ENCODE peak calls at places on chromosome 22, in eight cellular contexts. G is fibroblast of mammary gland, R is Calu3, D is fibroblast of lung, T is BE2C, N is glutamatergic neuron, P is tibial nerve, Q is ascending aorta. A is an unnamed sample.

GRCh38 chr22:28435271-28435825 is 244.3 kb downstream of the TTC28 start:
- DNase-seq in G (no peak), R (peak; percentile 1), D (no peak), T (no peak), N (no peak), P (no peak), Q (no peak), A (no peak)

GRCh38 chr22:23270212-23270733 is 90.0 kb downstream of the BCR start:
- DNase-seq in G (peak; percentile 5), R (no peak), D (peak; percentile 27), T (no peak), N (no peak), P (no peak), Q (no peak), A (no peak)

GRCh38 chr22:41078975-41079374 is 13.4 kb upstream of the EP300 start:
- DNase-seq in G (no peak), R (no peak), D (no peak), T (no peak), N (no peak), P (no peak), Q (peak; percentile 11), A (no peak)

GRCh38 chr22:44549701-44550100 is 51.7 kb upstream of the RTL6 start:
- DNase-seq in G (no peak), R (no peak), D (no peak), T (no peak), N (peak; percentile 49), P (no peak), Q (peak; percentile 33), A (no peak)

GRCh38 chr22:46737976-46738641 is at the start of gene CERK:
- DNase-seq in G (peak; percentile 33), R (peak; percentile 70), D (peak; percentile 76), T (peak; percentile 91), N (peak; percentile 75), P (peak; percentile 41), Q (peak; percentile 90), A (peak; percentile 56)

GRCh38 chr22:49660794-49661781 is 166.6 kb downstream of the BRD1 start:
- DNase-seq in G (no peak), R (no peak), D (no peak), T (no peak), N (no peak), P (no peak), Q (peak; percentile 48), A (no peak)

GRCh38 chr22:20567993-20568417 is 60.6 kb downstream of the MED15 start:
- DNase-seq in G (peak; percentile 76), R (peak; percentile 51), D (peak; percentile 63), T (no peak), N (no peak), P (no peak), Q (no peak), A (no peak)

GRCh38 chr22:37556750-37557149 is 3.5 kb upstream of the CDC42EP1 start:
- DNase-seq in G (no peak), R (no peak), D (no peak), T (no peak), N (no peak), P (no peak), Q (no peak), A (no peak)

GRCh38 chr22:24506802-24507438 is 11.8 kb downstream of the UPB1 start:
- DNase-seq in G (peak; percentile 46), R (peak; percentile 13), D (peak; percentile 20), T (no peak), N (no peak), P (no peak), Q (no peak), A (no peak)

GRCh38 chr22:46057762-46058420 is 80.9 kb upstream of the WNT7B start:
- DNase-seq in G (peak; percentile 83), R (no peak), D (peak; percentile 74), T (peak; percentile 53), N (no peak), P (peak; percentile 53), Q (peak; percentile 78), A (no peak)

GRCh38 chr22:49205401-49205800 is 622.3 kb downstream of the BRD1 start:
- DNase-seq in G (no peak), R (no peak), D (no peak), T (no peak), N (no peak), P (no peak), Q (peak; percentile 56), A (no peak)

GRCh38 chr22:24437820-24438328 is 10.5 kb downstream of the ADORA2A start:
- DNase-seq in G (no peak), R (no peak), D (no peak), T (peak; percentile 74), N (no peak), P (no peak), Q (peak; percentile 33), A (no peak)

GRCh38 chr22:22171357-22172218 is 73.0 kb upstream of the VPREB1 start:
- DNase-seq in G (peak; percentile 13), R (peak; percentile 47), D (no peak), T (no peak), N (peak; percentile 49), P (no peak), Q (no peak), A (peak; percentile 55)

GRCh38 chr22:50700387-50701075 is 27.9 kb downstream of the SHANK3 start:
- DNase-seq in G (peak; percentile 22), R (no peak), D (no peak), T (peak; percentile 2), N (peak; percentile 16), P (no peak), Q (peak; percentile 59), A (no peak)

GRCh38 chr22:48955351-48956311 is 872.0 kb downstream of the BRD1 start:
- DNase-seq in G (no peak), R (no peak), D (no peak), T (no peak), N (no peak), P (no peak), Q (peak; percentile 58), A (no peak)

GRCh38 chr22:19795617-19796008 is 35.0 kb downstream of the TBX1 start:
- DNase-seq in G (peak; percentile 68), R (no peak), D (peak; percentile 24), T (no peak), N (no peak), P (no peak), Q (no peak), A (no peak)

GRCh38 chr22:43516996-43517635 is 105.3 kb downstream of the MPPED1 start:
- DNase-seq in G (no peak), R (no peak), D (no peak), T (no peak), N (no peak), P (no peak), Q (no peak), A (no peak)
- TF ChIP-seq CTCF in G (no peak), R (no peak), D (no peak), T (no peak), N (no peak), P (no peak), Q (no peak), A (no peak)

GRCh38 chr22:26952004-26952403 is 294.6 kb downstream of the MIAT start:
- DNase-seq in G (no peak), R (no peak), D (no peak), T (no peak), N (no peak), P (no peak), Q (no peak), A (no peak)
- TF ChIP-seq CTCF in G (no peak), R (no peak), D (no peak), T (no peak), N (no peak), P (no peak), Q (no peak), A (no peak)

GRCh38 chr22:35761037-35761436 is 43.4 kb downstream of the APOL5 start:
- DNase-seq in G (peak; percentile 33), R (peak; percentile 6), D (peak; percentile 45), T (no peak), N (no peak), P (no peak), Q (no peak), A (no peak)
- TF ChIP-seq CTCF in G (peak; percentile 30), R (no peak), D (peak; percentile 30), T (peak; percentile 54), N (no peak), P (peak; percentile 7), Q (peak; percentile 18), A (no peak)

GRCh38 chr22:39185601-39186012 is 33.1 kb upstream of the CBX7 start:
- DNase-seq in G (peak; percentile 52), R (no peak), D (peak; percentile 94), T (peak; percentile 61), N (no peak), P (peak; percentile 42), Q (peak; percentile 65), A (no peak)
- TF ChIP-seq CTCF in G (peak; percentile 24), R (peak; percentile 10), D (peak; percentile 44), T (peak; percentile 6), N (no peak), P (peak; percentile 12), Q (no peak), A (no peak)

DNA sequence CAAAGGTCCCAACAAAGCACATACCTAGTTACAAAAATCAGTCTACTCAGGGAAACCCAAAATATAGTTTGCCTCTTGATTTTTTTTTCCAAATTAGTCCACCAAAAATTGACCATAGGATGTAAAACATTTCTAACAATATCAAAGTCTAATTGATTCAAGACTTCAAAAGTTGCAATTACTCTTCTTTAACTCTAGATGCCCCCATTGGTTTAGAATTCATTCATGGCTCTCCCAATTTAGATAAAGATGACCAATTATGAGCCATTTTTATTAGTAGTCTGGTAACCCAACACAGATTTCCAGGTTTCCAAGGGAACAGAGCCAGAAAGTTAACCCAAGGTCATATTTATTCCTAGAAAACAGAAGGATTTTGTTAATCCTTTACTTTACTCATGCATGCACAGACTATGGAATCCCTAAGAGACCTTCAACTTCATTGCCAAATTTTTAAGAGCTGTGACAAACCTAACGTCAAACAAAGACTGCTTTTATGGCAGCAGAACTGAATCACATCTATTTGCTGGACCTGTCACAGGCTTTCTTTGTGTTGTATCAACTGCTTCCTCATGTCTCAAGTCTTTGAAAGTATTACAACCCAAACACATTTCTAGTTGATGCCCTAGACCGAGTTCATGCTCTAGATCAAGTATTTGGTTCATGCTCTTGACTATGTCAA is 55.3 kb downstream of the C22orf42 start:
- DNase-seq in G (peak; percentile 27), R (no peak), D (peak; percentile 22), T (no peak), N (no peak), P (no peak), Q (no peak), A (no peak)
- TF ChIP-seq CTCF in G (peak; percentile 38), R (peak; percentile 40), D (no peak), T (no peak), N (no peak), P (peak; percentile 31), Q (no peak), A (peak; percentile 24)

A was measured in endothelial cell.